ENCODE peak calls at places on chromosomes 16 and 17, in eight cellular contexts. O is stimulated activated CD8-positive, alpha-beta memory T cell treated with anti-CD3 and anti-CD28 coated beads, Interleukin-4, amount 100 ng/mL, for 48 hours; H is T47D; F is mucosa of gallbladder; V is AML-193; C is activated CD8-positive, alpha-beta memory T cell treated with anti-CD3 and anti-CD28 coated beads for 1 hour; S is AG09319; G is activated CD4-positive, alpha-beta T cell treated with anti-CD3 and anti-CD28 coated beads, Interleukin-2, amount 50 U/mL, for 1 hour. B is an unnamed sample.

GRCh38 chr17:44607836-44608690 is 48.2 kb upstream of the MEIOC start:
- DNase-seq in V (no peak), C (no peak), G (no peak), O (no peak), F (no peak), S (peak), H (no peak), B (no peak)

GRCh38 chr17:16129844-16130243 is 85.5 kb downstream of the NCOR1 start:
- DNase-seq in V (no peak), C (no peak), G (no peak), H (no peak), O (no peak), S (no peak), F (no peak), B (no peak)

GRCh38 chr17:17358866-17359265 is 55.7 kb downstream of the NT5M start:
- DNase-seq in O (no peak), S (no peak), C (no peak), H (no peak), F (no peak), V (no peak), G (no peak), B (no peak)

GRCh38 chr16:64589836-64590235 is 532.0 kb downstream of the CDH11 start:
- DNase-seq in G (no peak), O (no peak), C (no peak), H (no peak), F (no peak), S (no peak), V (no peak), B (no peak)

GRCh38 chr17:1005361-1005946 is 8.5 kb downstream of the TIMM22 start:
- DNase-seq in S (peak), O (no peak), H (no peak), V (no peak), C (no peak), F (peak), G (no peak), B (no peak)

GRCh38 chr16:25922438-25922837 is 230.7 kb downstream of the HS3ST4 start:
- DNase-seq in S (no peak), G (no peak), H (no peak), V (no peak), F (no peak), O (no peak), C (no peak), B (no peak)

GRCh38 chr17:1714980-1715802 is 5.0 kb upstream of the TLCD2 start:
- DNase-seq in G (peak), S (peak), F (peak), V (no peak), O (peak), C (no peak), H (peak), B (no peak)

GRCh38 chr16:50260206-50261159 is 5.9 kb upstream of the ADCY7 start:
- DNase-seq in G (no peak), S (no peak), F (no peak), V (no peak), O (peak), H (no peak), C (no peak), B (no peak)

GRCh38 chr17:6052926-6053325 is 17.3 kb upstream of the WSCD1 start:
- DNase-seq in V (no peak), O (no peak), C (no peak), S (no peak), H (no peak), F (no peak), G (no peak), B (no peak)

GRCh38 chr17:73393381-73393780 is 81.6 kb upstream of the CDC42EP4 start:
- DNase-seq in V (no peak), O (no peak), F (no peak), S (no peak), H (no peak), G (no peak), C (no peak), B (no peak)

GRCh38 chr16:372584-372983 is 2.2 kb upstream of the MRPL28 start:
- DNase-seq in H (no peak), F (no peak), O (no peak), V (no peak), G (no peak), S (no peak), C (no peak), B (no peak)

GRCh38 chr16:70759666-70760065 is 41.3 kb downstream of the VAC14 start:
- DNase-seq in C (no peak), V (no peak), G (no peak), O (no peak), H (no peak), S (no peak), F (no peak), B (no peak)

GRCh38 chr16:14527411-14528044 is 102.5 kb downstream of the PARN start:
- DNase-seq in V (no peak), O (no peak), C (no peak), F (peak), S (peak), H (no peak), G (no peak), B (no peak)

GRCh38 chr17:954431-955164 is 25.0 kb downstream of the NXN start:
- DNase-seq in O (no peak), F (peak), V (no peak), H (peak), C (no peak), G (no peak), S (no peak), B (no peak)

GRCh38 chr16:57694556-57695377 is at the start of gene DRC7:
- DNase-seq in H (peak), C (no peak), S (no peak), F (peak), G (no peak), O (peak), V (peak), B (no peak)

GRCh38 chr16:1620391-1620790 is 8.2 kb downstream of the CRAMP1 start:
- DNase-seq in H (no peak), V (no peak), C (no peak), F (no peak), O (peak), S (no peak), G (no peak), B (no peak)

GRCh38 chr16:761580-761979 is 1.0 kb downstream of the MSLN start:
- DNase-seq in V (no peak), S (no peak), F (no peak), C (no peak), O (no peak), H (no peak), G (no peak), B (no peak)

GRCh38 chr17:74542727-74543383 is 3.1 kb downstream of the CD300C start:
- DNase-seq in C (no peak), F (no peak), O (no peak), G (no peak), V (no peak), S (no peak), H (no peak), B (no peak)

GRCh38 chr16:67339453-67339852 is 12.8 kb downstream of the LRRC36 start:
- DNase-seq in G (no peak), V (no peak), H (peak), C (no peak), O (no peak), F (no peak), S (peak), B (no peak)

GRCh38 chr17:65634533-65634932 is 73.1 kb upstream of the AXIN2 start:
- DNase-seq in S (no peak), G (no peak), O (no peak), V (no peak), H (peak), C (no peak), F (no peak), B (no peak)

GRCh38 chr16:51430716-51431369 is 279.8 kb upstream of the SALL1 start:
- DNase-seq in O (no peak), S (no peak), F (no peak), V (no peak), C (no peak), G (no peak), H (no peak), B (no peak)

GRCh38 chr17:32588135-32588534 is 101.3 kb downstream of the CDK5R1 start:
- DNase-seq in F (no peak), C (no peak), S (no peak), H (no peak), G (no peak), O (no peak), V (no peak), B (no peak)

GRCh38 chr16:86499889-86500707 is 10.2 kb upstream of the FOXF1 start:
- DNase-seq in O (no peak), F (no peak), C (no peak), V (no peak), S (no peak), H (no peak), G (no peak), B (no peak)

GRCh38 chr16:2963611-2964415 is at the start of gene KREMEN2:
- DNase-seq in H (peak), C (no peak), F (no peak), V (peak), G (no peak), O (peak), S (no peak), B (no peak)

GRCh38 chr16:1474047-1474446 is 781 bp downstream of the CLCN7 start:
- DNase-seq in G (no peak), H (peak), V (no peak), S (no peak), F (no peak), C (no peak), O (no peak), B (no peak)

GRCh38 chr16:4342866-4343744 is 8.0 kb downstream of the PAM16 start:
- DNase-seq in O (no peak), H (no peak), S (no peak), V (no peak), G (no peak), F (no peak), C (no peak), B (no peak)

GRCh38 chr17:67818110-67819002 is 6.9 kb upstream of the BPTF start:
- DNase-seq in F (no peak), H (no peak), G (no peak), C (no peak), S (no peak), O (no peak), V (no peak), B (no peak)

GRCh38 chr17:67549787-67550186 is 167.9 kb upstream of the NOL11 start:
- DNase-seq in F (no peak), H (no peak), S (no peak), G (no peak), V (no peak), C (no peak), O (no peak), B (no peak)

GRCh38 chr17:48483471-48484131 is 47.2 kb downstream of the HOXB1 start:
- DNase-seq in F (peak), H (no peak), C (no peak), S (peak), V (no peak), O (peak), G (peak), B (no peak)

GRCh38 chr17:60153606-60154355 is 4.0 kb downstream of the CA4 start:
- DNase-seq in C (no peak), O (no peak), S (no peak), F (no peak), V (no peak), H (no peak), G (no peak), B (no peak)